ENCODE peak calls at places on chromosome 11, in ten cellular contexts. O is CD8-positive, alpha-beta T cell; E is fibroblast of the aortic adventitia; N is left ventricle myocardium inferior; V is HL-60; C is NB4; K is mucosa of descending colon; A is foreskin fibroblast; T is tibial artery; I is dorsolateral prefrontal cortex. U is an unnamed sample.

GRCh38 chr11:61791737-61792309 is 576 bp downstream of the TMEM258 start:
- DNase-seq in I (peak; percentile 79), V (no peak), A (peak; percentile 94), C (peak; percentile 74), E (peak; percentile 94), K (peak; percentile 64), N (peak; percentile 32), O (peak; percentile 25), T (peak; percentile 77), U (peak; percentile 42)

GRCh38 chr11:57641426-57641825 is 8.3 kb downstream of the YPEL4 start:
- DNase-seq in N (no peak), T (no peak), V (no peak), C (peak; percentile 82), E (peak; percentile 77), K (no peak), I (no peak), A (peak; percentile 82), O (no peak), U (no peak)

GRCh38 chr11:72067676-72068075 is 12.7 kb downstream of the NUMA1 start:
- DNase-seq in V (no peak), I (no peak), N (no peak), O (no peak), K (no peak), A (no peak), T (no peak), E (no peak), C (no peak), U (no peak)

GRCh38 chr11:12043959-12044772 is 35.7 kb upstream of the DKK3 start:
- DNase-seq in V (no peak), C (peak; percentile 70), N (peak; percentile 72), E (peak; percentile 97), I (peak; percentile 65), O (peak; percentile 65), K (peak; percentile 75), T (peak; percentile 95), A (peak; percentile 94), U (peak; percentile 94)

GRCh38 chr11:74524501-74524900 is 31.0 kb upstream of the LIPT2 start:
- DNase-seq in K (no peak), O (no peak), N (no peak), T (no peak), E (no peak), C (no peak), V (no peak), A (no peak), I (no peak), U (no peak)

GRCh38 chr11:12143461-12144258 is 33.3 kb downstream of the MICAL2 start:
- DNase-seq in I (no peak), K (no peak), V (no peak), E (peak; percentile 68), O (no peak), A (no peak), T (peak; percentile 48), N (no peak), C (no peak), U (no peak)

GRCh38 chr11:7981758-7982157 is 5.4 kb upstream of the EIF3F start:
- DNase-seq in C (no peak), I (no peak), O (no peak), T (no peak), N (no peak), K (no peak), E (no peak), V (no peak), A (no peak), U (no peak)

GRCh38 chr11:69369945-69370344 is 76.0 kb downstream of the MYEOV start:
- DNase-seq in N (no peak), V (no peak), C (no peak), K (no peak), T (peak; percentile 29), E (no peak), O (no peak), A (no peak), I (no peak), U (no peak)

GRCh38 chr11:44943696-44944095 is 7.0 kb downstream of the TP53I11 start:
- DNase-seq in V (no peak), K (no peak), T (no peak), I (no peak), A (no peak), C (no peak), E (no peak), O (no peak), N (no peak), U (no peak)

DNA sequence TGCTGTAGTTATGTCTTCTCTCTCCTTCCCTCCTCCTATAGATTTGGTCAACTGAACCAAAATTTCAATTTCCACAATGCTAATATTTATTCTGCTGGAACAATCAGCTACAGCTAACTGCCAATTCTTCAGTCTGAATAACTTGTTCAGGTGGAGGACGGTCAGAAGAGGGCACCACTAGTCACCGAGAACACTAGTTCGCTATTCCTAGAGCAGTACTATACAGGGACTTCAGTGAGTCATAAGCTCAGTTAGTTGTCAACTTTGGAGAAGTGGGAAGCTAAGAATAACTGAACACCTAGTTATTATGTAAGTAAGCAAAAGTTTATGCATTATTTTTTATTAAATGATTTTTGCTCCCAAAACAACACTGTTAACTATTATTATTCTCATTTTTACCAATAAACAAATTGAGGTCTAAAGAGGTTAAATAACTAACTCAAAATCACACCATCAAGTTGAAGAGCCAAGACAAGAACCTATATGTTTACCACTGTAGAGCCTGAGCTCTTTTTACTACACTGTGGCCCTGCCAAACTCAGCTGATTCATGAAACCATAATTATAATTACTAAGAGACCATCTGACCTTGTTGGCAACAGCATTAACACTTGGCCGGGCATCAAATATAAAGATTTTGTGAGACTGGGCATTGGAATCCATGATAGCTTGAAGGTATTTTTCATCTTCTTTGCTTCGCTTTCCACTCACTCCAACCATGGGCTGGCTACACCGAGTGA is 59.0 kb downstream of the CEP57 start:
- DNase-seq in C (peak; percentile 85), A (peak; percentile 71), V (peak; percentile 18), T (peak; percentile 79), K (no peak), E (peak; percentile 84), I (no peak), N (peak; percentile 18), O (peak; percentile 17), U (no peak)
- TF ChIP-seq CTCF in C (peak; percentile 75), A (peak; percentile 30), V (no peak), T (peak; percentile 67), K (no peak), E (peak; percentile 60), I (peak; percentile 71), N (peak; percentile 61), O (no peak), U (peak; percentile 44)

GRCh38 chr11:68039526-68040086 is 781 bp downstream of the TCIRG1 start:
- DNase-seq in K (no peak), V (no peak), N (no peak), C (no peak), E (no peak), A (no peak), T (no peak), O (no peak), I (no peak), U (no peak)

GRCh38 chr11:68041617-68042218 is 2.9 kb downstream of the TCIRG1 start:
- DNase-seq in V (no peak), A (no peak), C (peak; percentile 51), O (no peak), I (no peak), E (no peak), T (peak; percentile 63), N (no peak), K (no peak), U (no peak)

GRCh38 chr11:68040957-68041591 is 2.2 kb downstream of the TCIRG1 start:
- DNase-seq in I (no peak), T (peak; percentile 65), K (no peak), A (no peak), V (peak; percentile 28), E (no peak), C (no peak), N (no peak), O (no peak), U (no peak)

GRCh38 chr11:68038718-68039525 is at the start of gene TCIRG1:
- DNase-seq in E (peak; percentile 77), K (peak; percentile 94), C (peak; percentile 88), I (no peak), T (peak; percentile 97), N (peak; percentile 90), V (peak; percentile 92), A (peak; percentile 93), O (peak; percentile 54), U (no peak)

GRCh38 chr11:68040121-68040956 is 1.5 kb downstream of the TCIRG1 start:
- DNase-seq in N (peak; percentile 66), I (no peak), V (peak; percentile 80), E (peak; percentile 69), A (peak; percentile 85), O (peak; percentile 49), K (peak; percentile 78), T (peak; percentile 87), C (peak; percentile 94), U (peak; percentile 28)
- H3K4me3 ChIP-seq in N (peak overlapping the region; percentile 78), I (peak overlapping the region; percentile 22), V (peak overlapping the region; percentile 97), E (peak overlapping the region; percentile 79), A (peak overlapping the region; percentile 83), O (peak overlapping the region; percentile 90), K (peak overlapping the region; percentile 24), T (peak overlapping the region; percentile 63), C (peak overlapping the region; percentile 89), U (peak overlapping the region; percentile 73)

DNA sequence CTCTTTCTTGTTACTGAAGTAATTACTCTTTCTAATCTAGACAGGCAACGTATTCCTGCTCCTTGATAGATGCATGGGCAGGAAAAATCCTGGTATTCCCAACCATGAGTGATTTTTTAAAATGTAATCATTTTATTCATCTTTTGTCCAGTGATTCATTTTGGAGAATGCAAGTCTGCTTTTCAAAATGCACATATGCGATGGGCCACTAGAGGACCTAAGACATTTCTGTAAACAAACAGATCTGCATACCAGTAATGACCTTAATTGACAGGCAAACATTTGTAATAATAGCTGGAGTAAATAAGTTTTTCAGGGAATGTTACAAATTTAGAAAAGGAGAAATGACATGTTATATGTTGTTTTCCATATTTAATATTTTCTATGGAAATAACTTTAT is 1167.6 kb downstream of the JRKL start:
- DNase-seq in A (no peak), I (no peak), N (no peak), K (no peak), V (no peak), E (no peak), C (peak; percentile 12), O (no peak), T (no peak), U (no peak)
- TF ChIP-seq CTCF in A (no peak), I (peak; percentile 26), N (peak; percentile 40), K (no peak), V (no peak), E (no peak), C (no peak), O (no peak), T (no peak), U (no peak)

DNA sequence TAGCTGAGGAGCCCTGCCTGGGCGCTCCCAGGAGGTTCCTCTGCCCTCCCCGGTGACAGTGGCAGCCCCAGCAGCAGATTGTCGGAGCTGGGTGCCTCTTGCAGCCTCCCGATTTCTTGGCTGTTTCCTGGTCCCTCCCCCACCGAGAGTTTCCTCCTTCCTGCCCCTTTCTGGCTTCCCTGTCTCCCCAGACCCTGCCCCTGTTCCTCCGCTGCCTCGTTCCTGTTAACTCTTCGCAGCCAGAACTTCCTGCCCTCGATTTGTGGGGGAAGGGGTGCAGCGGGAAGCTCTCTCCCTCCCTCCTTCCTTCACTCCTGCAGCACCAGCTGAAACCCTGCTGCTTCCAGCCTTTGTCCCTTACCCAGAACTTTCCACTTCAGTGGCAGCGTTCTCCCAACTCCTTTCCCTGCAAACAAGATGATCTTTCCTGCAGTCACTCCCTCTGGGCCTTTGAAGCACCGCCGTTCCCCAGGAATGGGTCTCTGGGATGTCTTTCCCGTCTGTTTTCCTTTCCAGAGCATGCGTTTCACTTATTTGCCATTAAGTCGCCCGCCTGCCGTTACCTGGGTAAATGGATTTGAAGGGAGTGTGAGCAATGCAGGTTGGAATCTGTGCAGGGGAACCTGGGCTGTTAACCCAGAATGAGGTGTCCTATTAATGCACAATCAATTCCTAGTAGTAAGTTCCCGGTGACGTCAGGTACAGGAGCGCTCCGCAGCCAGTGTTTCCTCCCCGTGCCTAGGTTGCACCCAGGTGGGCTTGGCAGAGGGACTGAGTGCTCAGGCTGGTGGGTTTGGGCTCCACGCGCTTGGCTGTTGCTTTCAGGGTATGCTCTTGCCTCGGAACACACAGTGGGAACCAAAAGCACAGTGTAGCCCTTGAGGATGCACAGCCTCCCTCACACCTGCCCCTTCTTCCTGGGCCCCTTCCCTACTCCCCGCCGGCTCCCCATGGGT is 4.3 kb downstream of the GRK2 start:
- DNase-seq in I (peak; percentile 17), V (peak; percentile 92), T (peak; percentile 80), C (peak; percentile 96), A (peak; percentile 45), E (no peak), O (no peak), N (no peak), K (peak; percentile 67), U (no peak)
- H3K4me3 ChIP-seq in I (peak overlapping the region; percentile 32), V (peak overlapping the region; percentile 67), T (peak overlapping the region; percentile 4), C (peak overlapping the region; percentile 89), A (peak overlapping the region; percentile 28), E (peak overlapping the region; percentile 33), O (peak overlapping the region; percentile 85), N (peak overlapping the region; percentile 98), K (no peak overlapping the region), U (peak overlapping the region; percentile 20)